ENCODE peak calls at places on chromosomes 5 and 9, in nine cellular contexts. O is cardiac muscle cell, R is A549, Q is fibroblast of lung, K is heart left ventricle, D is GM23248, B is GM23338, X is iPS DF 6.9, I is PC-3. S is an unnamed sample.

GRCh38 chr5:145969714-145970092 is 33.3 kb downstream of the SH3RF2 start:
- DNase-seq in D (no peak), X (no peak), Q (no peak), K (no peak), B (no peak), O (no peak), I (no peak), R (no peak), S (no peak)

GRCh38 chr5:52665544-52665943 is 122.2 kb upstream of the ITGA1 start:
- DNase-seq in B (no peak), O (peak), X (no peak), Q (peak), I (no peak), D (peak), R (no peak), K (peak), S (no peak)

GRCh38 chr9:133060417-133060841 is 1.4 kb upstream of the CEL start:
- DNase-seq in Q (no peak), K (no peak), O (peak), X (no peak), D (no peak), B (peak), R (no peak), I (no peak), S (no peak)

GRCh38 chr9:19510907-19511306 is 102.1 kb downstream of the ACER2 start:
- DNase-seq in D (no peak), R (no peak), O (no peak), K (no peak), X (no peak), B (no peak), I (no peak), Q (no peak), S (no peak)

GRCh38 chr9:19298601-19299000 is 68.1 kb downstream of the DENND4C start:
- DNase-seq in X (no peak), B (no peak), O (no peak), Q (no peak), K (no peak), R (no peak), D (no peak), I (no peak), S (no peak)

GRCh38 chr5:109689740-109690455 is at the start of gene MAN2A1:
- DNase-seq in X (no peak), R (peak), K (peak), I (peak), D (peak), B (peak), Q (peak), O (peak), S (peak)

GRCh38 chr5:175654807-175655206 is 3.1 kb upstream of the HRH2 start:
- DNase-seq in D (no peak), K (no peak), R (no peak), B (no peak), I (peak), O (no peak), Q (no peak), X (no peak), S (no peak)

GRCh38 chr9:84697494-84698114 is 28.1 kb downstream of the NTRK2 start:
- DNase-seq in X (peak), B (peak), K (peak), O (peak), D (peak), R (peak), I (peak), Q (peak), S (peak)

GRCh38 chr5:39420482-39421145 is 4.2 kb downstream of the DAB2 start:
- DNase-seq in R (no peak), K (peak), D (peak), O (peak), B (no peak), Q (peak), X (no peak), I (peak), S (no peak)

GRCh38 chr5:63053019-63053638 is 474.5 kb downstream of the LRRC70 start:
- DNase-seq in O (peak), Q (peak), I (no peak), R (peak), X (no peak), B (no peak), K (no peak), D (no peak), S (no peak)

GRCh38 chr9:116058421-116058820 is 95.2 kb upstream of the PAPPA start:
- DNase-seq in X (no peak), B (no peak), D (no peak), K (no peak), I (peak), R (peak), Q (peak), O (peak), S (peak)

GRCh38 chr5:8633706-8634105 is 764.8 kb downstream of the MTRR start:
- DNase-seq in O (peak), X (no peak), Q (peak), K (no peak), B (no peak), R (no peak), D (peak), I (peak), S (no peak)

GRCh38 chr5:112419050-112419595 is at the start of gene EPB41L4A:
- DNase-seq in Q (peak), X (no peak), I (no peak), B (peak), R (peak), O (peak), K (peak), D (peak), S (peak)

GRCh38 chr5:76402880-76403712 is at the start of gene IQGAP2:
- DNase-seq in Q (peak), R (peak), B (peak), X (peak), I (peak), O (peak), K (peak), D (peak), S (peak)

GRCh38 chr9:109568568-109569210 is 70.6 kb upstream of the PTPN3 start:
- DNase-seq in O (no peak), D (no peak), R (no peak), Q (no peak), K (peak), I (no peak), X (no peak), B (no peak), S (no peak)

GRCh38 chr5:120958877-120959485 is 494.9 kb downstream of the PRR16 start:
- DNase-seq in X (no peak), D (no peak), K (no peak), Q (no peak), I (no peak), O (no peak), R (no peak), B (no peak), S (no peak)

GRCh38 chr5:108720416-108720815 is 27.3 kb upstream of the FER start:
- DNase-seq in I (peak), O (peak), D (peak), B (no peak), X (no peak), R (no peak), K (no peak), Q (no peak), S (peak)

GRCh38 chr9:136148766-136149165 is 30.1 kb upstream of the TMEM250 start:
- DNase-seq in I (no peak), Q (no peak), D (no peak), B (no peak), X (no peak), O (no peak), R (no peak), K (peak), S (no peak)

GRCh38 chr5:45847877-45848276 is 151.7 kb upstream of the HCN1 start:
- DNase-seq in X (peak), B (peak), Q (no peak), D (no peak), I (no peak), K (no peak), O (no peak), R (no peak), S (no peak)

GRCh38 chr9:98150726-98151125 is 31.7 kb upstream of the TRIM14 start:
- DNase-seq in O (no peak), Q (no peak), D (no peak), K (no peak), I (no peak), B (no peak), X (no peak), R (no peak), S (no peak)

GRCh38 chr5:9380108-9380507 is 165.8 kb downstream of the SEMA5A start:
- DNase-seq in K (no peak), B (no peak), D (no peak), I (peak), X (no peak), R (no peak), Q (no peak), O (no peak), S (peak)

GRCh38 chr5:124979174-124979573 is 232.7 kb upstream of the ZNF608 start:
- DNase-seq in B (peak), I (peak), K (no peak), Q (peak), X (no peak), R (peak), O (no peak), D (peak), S (no peak)

GRCh38 chr5:133831506-133832224 is 136.8 kb downstream of the C5orf15 start:
- DNase-seq in R (no peak), I (peak), X (no peak), B (no peak), O (peak), D (peak), Q (no peak), K (no peak), S (peak)

GRCh38 chr5:158224200-158224599 is 365.3 kb upstream of the CLINT1 start:
- DNase-seq in I (no peak), K (no peak), X (no peak), O (no peak), B (no peak), Q (no peak), D (no peak), R (no peak), S (no peak)

GRCh38 chr9:94826644-94827410 is 100.3 kb downstream of the AOPEP start:
- DNase-seq in Q (no peak), X (no peak), D (no peak), R (no peak), K (no peak), B (no peak), I (no peak), O (no peak), S (no peak)

GRCh38 chr9:94081864-94082468 is 2.3 kb upstream of the PTPDC1 start:
- DNase-seq in D (no peak), Q (no peak), I (no peak), B (peak), K (no peak), X (no peak), O (peak), R (no peak), S (no peak)

GRCh38 chr5:35316611-35317307 is 86.5 kb upstream of the PRLR start:
- DNase-seq in R (no peak), B (no peak), O (no peak), K (no peak), Q (no peak), I (peak), D (peak), X (no peak), S (peak)

GRCh38 chr9:91814214-91814613 is 135.8 kb downstream of the ROR2 start:
- DNase-seq in Q (peak), X (no peak), K (no peak), I (no peak), R (no peak), O (no peak), B (no peak), D (no peak), S (no peak)

GRCh38 chr5:423233-423565 is 19.8 kb upstream of the EXOC3 start:
- DNase-seq in I (no peak), B (no peak), K (no peak), O (no peak), X (no peak), R (no peak), Q (no peak), D (no peak), S (no peak)

GRCh38 chr5:33808699-33809098 is 83.1 kb downstream of the ADAMTS12 start:
- DNase-seq in D (no peak), R (no peak), B (no peak), X (no peak), K (no peak), O (peak), I (no peak), Q (no peak), S (no peak)

GRCh38 chr9:127980056-127980705 is 608 bp downstream of the EEIG1 start:
- DNase-seq in K (no peak), Q (no peak), X (no peak), R (no peak), D (peak), B (peak), O (no peak), I (peak), S (no peak)

GRCh38 chr9:137445275-137445807 is 4.2 kb upstream of the ENTPD8 start:
- DNase-seq in R (peak), O (peak), Q (peak), I (peak), B (peak), X (no peak), D (peak), K (peak), S (peak)

GRCh38 chr5:163565931-163566608 is 60.7 kb downstream of the MAT2B start:
- DNase-seq in D (peak), K (peak), X (peak), I (peak), O (peak), Q (peak), B (peak), R (peak), S (peak)

GRCh38 chr9:94002316-94003140 is 47.4 kb upstream of the BARX1 start:
- DNase-seq in R (peak), I (peak), K (no peak), O (peak), X (peak), B (peak), Q (peak), D (peak), S (peak)

GRCh38 chr5:43711496-43711895 is 108.5 kb downstream of the NNT start:
- DNase-seq in Q (peak), R (peak), K (no peak), X (no peak), I (peak), O (peak), B (no peak), D (peak), S (peak)

GRCh38 chr9:124721109-124721850 is 49.8 kb downstream of the NR6A1 start:
- DNase-seq in D (peak), B (peak), K (no peak), I (no peak), R (peak), X (no peak), O (peak), Q (no peak), S (no peak)

GRCh38 chr9:107367727-107368502 is 84.8 kb downstream of the RAD23B start:
- DNase-seq in K (no peak), X (no peak), Q (no peak), O (no peak), I (peak), D (no peak), B (no peak), R (no peak), S (no peak)

GRCh38 chr5:88996366-88996765 is 113.4 kb upstream of the MEF2C start:
- DNase-seq in X (no peak), R (no peak), D (no peak), Q (no peak), K (no peak), I (no peak), O (no peak), B (no peak), S (no peak)

GRCh38 chr5:145941677-145942130 is 5.3 kb downstream of the SH3RF2 start:
- DNase-seq in R (no peak), Q (no peak), I (peak), X (no peak), K (no peak), O (no peak), B (no peak), D (peak), S (no peak)

GRCh38 chr5:180873628-180874520 is 12.8 kb upstream of the ZFP62 start:
- DNase-seq in B (no peak), Q (no peak), O (peak), R (no peak), I (no peak), D (peak), X (no peak), K (peak), S (no peak)

GRCh38 chr5:55232985-55233928 is at the start of gene CCNO:
- DNase-seq in D (peak), O (peak), R (peak), K (peak), Q (peak), I (peak), B (peak), X (no peak), S (peak)

GRCh38 chr5:55236800-55237199 is 3.4 kb upstream of the CCNO start:
- DNase-seq in K (no peak), X (no peak), I (no peak), Q (no peak), R (no peak), D (no peak), B (peak), O (no peak), S (no peak)

GRCh38 chr5:55231476-55232193 is 1.8 kb downstream of the CCNO start:
- DNase-seq in R (no peak), O (peak), K (no peak), X (no peak), B (peak), D (peak), Q (peak), I (no peak), S (no peak)

GRCh38 chr5:55232194-55232984 is 1.0 kb downstream of the CCNO start:
- DNase-seq in K (no peak), B (peak), O (peak), Q (no peak), D (peak), X (no peak), R (peak), I (peak), S (peak)

GRCh38 chr5:55234171-55234700 is 828 bp upstream of the CCNO start:
- DNase-seq in K (no peak), Q (no peak), R (peak), I (peak), X (no peak), O (peak), D (peak), B (peak), S (peak)
- H3K27ac ChIP-seq in K (no peak), Q (no peak), R (peak), I (peak), X (no peak), O (no peak), D (no peak), B (no peak), S (peak)

DNA sequence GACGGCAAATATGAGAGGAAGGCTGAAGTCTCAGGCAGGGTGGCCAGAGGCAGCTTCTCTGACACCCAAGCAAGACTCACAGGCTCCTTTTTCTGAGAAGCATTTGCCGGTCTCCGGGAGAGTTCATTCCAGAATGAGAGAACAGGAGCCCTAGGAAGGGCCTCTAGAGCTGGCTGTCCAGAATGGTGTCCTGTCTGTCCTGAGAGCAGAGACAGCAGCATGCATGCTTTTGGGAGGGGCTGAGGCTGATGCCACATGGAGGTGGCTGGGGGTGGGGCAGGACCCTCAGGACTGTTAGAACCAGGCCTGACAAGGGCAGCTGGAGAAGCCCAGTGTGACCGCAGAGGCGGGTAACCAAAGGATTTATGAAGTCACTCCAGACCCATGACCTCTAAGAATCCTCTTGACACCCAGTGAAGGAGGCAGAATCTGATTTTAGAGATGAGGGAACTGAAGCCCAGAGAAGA is 60.0 kb downstream of the SHB start:
- DNase-seq in O (no peak), I (no peak), R (no peak), X (no peak), Q (no peak), K (no peak), D (peak), B (no peak), S (no peak)
- H3K27ac ChIP-seq in O (peak), I (peak), R (peak), X (no peak), Q (peak), K (no peak), D (peak), B (no peak), S (peak)

DNA sequence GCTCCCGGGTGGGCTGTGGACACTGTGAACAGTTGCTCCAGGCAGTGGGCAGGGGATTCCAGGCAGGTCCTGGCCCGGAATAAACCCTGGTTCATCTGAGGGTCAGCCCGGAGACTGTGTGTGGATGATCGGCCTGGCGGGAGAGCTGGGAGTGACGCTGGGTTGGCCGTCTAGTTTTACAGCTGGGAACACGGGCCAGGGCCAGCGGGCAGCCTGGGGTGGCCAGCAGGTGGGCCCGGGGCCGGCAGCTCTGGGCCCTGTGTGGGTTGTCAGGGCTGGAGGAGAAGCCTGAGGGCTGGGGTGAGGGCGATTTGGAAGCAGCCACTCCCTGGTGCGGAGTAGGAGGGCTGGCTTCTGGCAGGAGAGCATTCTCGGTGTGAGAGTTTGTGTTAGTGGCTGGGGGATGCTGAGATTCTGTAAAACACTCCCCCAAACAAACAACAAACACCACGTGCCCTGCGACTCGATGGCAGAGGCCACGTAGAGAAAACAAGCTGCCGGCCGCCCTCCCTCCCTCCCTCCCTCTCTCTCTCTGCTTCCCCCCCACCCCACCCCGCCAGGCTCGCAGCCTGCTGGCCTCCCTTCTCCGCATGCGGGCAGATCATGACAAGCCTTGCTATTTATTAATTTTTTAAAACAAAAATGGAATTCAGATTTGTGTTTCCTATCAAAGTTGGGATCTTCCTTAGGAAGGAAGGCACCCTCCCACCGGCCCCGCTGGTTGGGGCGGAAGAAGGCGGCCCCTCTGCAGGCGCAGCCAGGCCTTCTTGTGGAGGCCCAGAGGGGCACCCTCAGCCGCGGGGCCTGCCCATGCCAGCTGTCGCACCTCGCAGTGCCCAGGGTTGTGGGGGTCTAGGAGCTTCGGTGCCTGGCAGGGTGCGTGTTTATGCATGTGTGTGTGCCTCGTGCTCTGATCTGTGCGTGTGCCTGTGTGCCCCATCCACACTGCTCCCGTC is 49.5 kb downstream of the RXRA start:
- DNase-seq in D (peak), I (no peak), R (peak), B (no peak), O (peak), X (no peak), Q (peak), K (peak), S (no peak)
- H3K27ac ChIP-seq in D (peak), I (no peak), R (peak), B (no peak), O (peak), X (no peak), Q (peak), K (peak), S (peak)

GRCh38 chr5:154470949-154471870 is 6.8 kb downstream of the HAND1 start:
- DNase-seq in B (peak), D (no peak), I (peak), X (no peak), R (peak), O (no peak), K (no peak), Q (no peak), S (no peak)
- H3K27ac ChIP-seq in B (no peak), D (no peak), I (no peak), X (no peak), R (peak), O (peak), K (peak), Q (no peak), S (no peak)

GRCh38 chr9:36999728-37000333 is 34.2 kb downstream of the PAX5 start:
- DNase-seq in O (no peak), D (no peak), X (no peak), I (no peak), Q (no peak), B (peak), R (no peak), K (no peak), S (no peak)

GRCh38 chr9:36993933-36994764 is 39.9 kb downstream of the PAX5 start:
- DNase-seq in R (no peak), K (no peak), O (no peak), B (no peak), Q (no peak), X (no peak), I (no peak), D (no peak), S (no peak)

GRCh38 chr9:36997414-36997813 is 36.7 kb downstream of the PAX5 start:
- DNase-seq in O (peak), D (peak), Q (no peak), R (no peak), X (no peak), B (no peak), K (no peak), I (peak), S (peak)

GRCh38 chr9:36995927-36996471 is 38.1 kb downstream of the PAX5 start:
- DNase-seq in D (peak), I (peak), O (peak), B (peak), Q (peak), R (peak), X (peak), K (peak), S (peak)

GRCh38 chr9:36996677-36997076 is 37.4 kb downstream of the PAX5 start:
- DNase-seq in R (no peak), D (no peak), X (no peak), B (no peak), Q (no peak), O (no peak), I (no peak), K (no peak), S (no peak)
- H3K27ac ChIP-seq in R (no peak), D (no peak), X (no peak), B (no peak), Q (no peak), O (no peak), I (no peak), K (no peak), S (no peak)

GRCh38 chr9:33818832-33819500 is 2.0 kb downstream of the UBE2R2 start:
- DNase-seq in D (peak), I (peak), X (no peak), K (no peak), O (peak), B (no peak), Q (peak), R (no peak), S (peak)
- H3K27ac ChIP-seq in D (peak), I (peak), X (no peak), K (peak), O (peak), B (no peak), Q (peak), R (peak), S (peak)

S was measured in RWPE1.